ENCODE peak calls at places on chromosome 17, in five cellular contexts. One of them, this sample, is unnamed.

GRCh38 chr17:42985225-42985624 is 4.9 kb downstream of the RUNDC1 start:
- DNase-seq in cardiac muscle cell: no peak
- DNase-seq in HFFc6: no peak
- DNase-seq in GM23338: no peak
- DNase-seq in WERI-Rb-1: no peak
- DNase-seq in this sample: no peak

GRCh38 chr17:51346218-51346982 is 86.1 kb downstream of the UTP18 start:
- DNase-seq in WERI-Rb-1: no peak
- DNase-seq in HFFc6: no peak
- DNase-seq in cardiac muscle cell: no peak
- DNase-seq in GM23338: no peak
- DNase-seq in this sample: no peak

GRCh38 chr17:77717941-77718668 is 240.4 kb upstream of the TNRC6C start:
- DNase-seq in cardiac muscle cell: no peak
- DNase-seq in GM23338: no peak
- DNase-seq in WERI-Rb-1: no peak
- DNase-seq in HFFc6: no peak
- DNase-seq in this sample: no peak

GRCh38 chr17:42775534-42776098 is 2.4 kb downstream of the VPS25 start:
- DNase-seq in WERI-Rb-1: no peak
- DNase-seq in HFFc6: peak; percentile 24
- DNase-seq in GM23338: no peak
- DNase-seq in cardiac muscle cell: no peak
- DNase-seq in this sample: no peak

GRCh38 chr17:41287050-41287449 is 11.6 kb downstream of the KRTAP9-7 start:
- DNase-seq in HFFc6: no peak
- DNase-seq in GM23338: no peak
- DNase-seq in WERI-Rb-1: no peak
- DNase-seq in cardiac muscle cell: no peak
- DNase-seq in this sample: no peak

GRCh38 chr17:80763293-80763867 is 218.7 kb downstream of the RPTOR start:
- DNase-seq in GM23338: no peak
- DNase-seq in WERI-Rb-1: no peak
- DNase-seq in HFFc6: no peak
- DNase-seq in cardiac muscle cell: no peak
- DNase-seq in this sample: no peak

GRCh38 chr17:32007463-32008298 is 498 bp downstream of the LRRC37B start:
- DNase-seq in cardiac muscle cell: peak; percentile 60
- DNase-seq in HFFc6: no peak
- DNase-seq in GM23338: peak; percentile 66
- DNase-seq in WERI-Rb-1: peak; percentile 59
- DNase-seq in this sample: no peak

GRCh38 chr17:41147531-41148204 is 2.0 kb downstream of the KRTAP4-5 start:
- DNase-seq in GM23338: no peak
- DNase-seq in cardiac muscle cell: no peak
- DNase-seq in HFFc6: no peak
- DNase-seq in WERI-Rb-1: no peak
- DNase-seq in this sample: no peak

GRCh38 chr17:2181206-2181983 is 122.2 kb downstream of the SMG6 start:
- DNase-seq in WERI-Rb-1: no peak
- DNase-seq in cardiac muscle cell: peak; percentile 84
- DNase-seq in HFFc6: peak; percentile 92
- DNase-seq in GM23338: peak; percentile 25
- DNase-seq in this sample: no peak

DNA sequence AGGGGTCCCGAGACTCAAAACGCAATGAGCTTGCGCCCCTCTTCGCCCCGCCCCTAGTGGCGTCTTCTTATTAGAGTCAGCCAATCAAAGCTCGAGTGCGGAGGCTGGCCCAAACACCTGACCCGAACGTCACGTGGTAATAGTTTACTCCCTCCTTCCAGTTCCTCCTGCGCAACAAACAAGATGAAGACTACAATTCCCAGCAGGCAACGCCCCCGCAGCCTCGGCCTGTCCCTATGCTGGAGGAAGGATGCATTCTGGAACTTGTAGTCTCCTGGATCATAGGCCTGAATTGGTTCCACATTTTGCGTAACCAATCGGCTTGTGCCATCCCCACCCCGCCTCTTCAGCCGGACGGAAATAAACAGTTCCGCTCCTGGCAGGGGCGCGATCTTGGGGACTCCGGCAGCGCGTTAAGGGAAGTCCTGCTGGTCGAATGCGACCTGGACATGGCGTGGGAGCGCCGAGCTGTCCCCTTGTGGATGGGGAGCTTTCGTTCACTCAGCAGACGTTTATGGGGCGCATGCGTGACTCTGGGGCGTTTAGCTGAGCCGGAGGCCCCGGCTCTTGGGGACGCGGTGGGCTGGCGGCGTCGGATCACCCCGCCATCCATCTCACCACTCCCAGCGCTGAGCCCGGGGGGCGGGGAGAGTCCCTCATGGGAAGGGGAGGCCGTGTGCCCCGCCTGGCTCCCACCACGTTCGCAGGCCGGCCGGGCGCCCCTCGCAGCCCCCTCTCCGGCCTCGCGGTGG is at the start of gene WBP2:
- DNase-seq in cardiac muscle cell: peak; percentile 100
- DNase-seq in WERI-Rb-1: peak; percentile 100
- DNase-seq in HFFc6: peak; percentile 100
- DNase-seq in GM23338: peak; percentile 100
- DNase-seq in this sample: peak; percentile 84
- TF ChIP-seq CTCF in cardiac muscle cell: peak; percentile 53
- TF ChIP-seq CTCF in WERI-Rb-1: peak; percentile 46
- TF ChIP-seq CTCF in HFFc6: peak; percentile 27
- TF ChIP-seq CTCF in GM23338: no peak
- TF ChIP-seq CTCF in this sample: no peak

GRCh38 chr17:48513653-48514482 is 16.9 kb downstream of the HOXB1 start:
- DNase-seq in GM23338: no peak
- DNase-seq in cardiac muscle cell: no peak
- DNase-seq in WERI-Rb-1: no peak
- DNase-seq in HFFc6: no peak
- DNase-seq in this sample: no peak
- TF ChIP-seq CTCF in GM23338: no peak
- TF ChIP-seq CTCF in cardiac muscle cell: no peak
- TF ChIP-seq CTCF in WERI-Rb-1: no peak
- TF ChIP-seq CTCF in HFFc6: no peak
- TF ChIP-seq CTCF in this sample: no peak

GRCh38 chr17:35766489-35766877 is 5.8 kb downstream of the C17orf50 start:
- DNase-seq in GM23338: no peak
- DNase-seq in WERI-Rb-1: no peak
- DNase-seq in HFFc6: no peak
- DNase-seq in cardiac muscle cell: no peak
- DNase-seq in this sample: no peak

GRCh38 chr17:35765086-35765710 is 4.5 kb downstream of the C17orf50 start:
- DNase-seq in WERI-Rb-1: no peak
- DNase-seq in cardiac muscle cell: no peak
- DNase-seq in HFFc6: no peak
- DNase-seq in GM23338: no peak
- DNase-seq in this sample: no peak

GRCh38 chr17:35765731-35766488 is 5.2 kb downstream of the C17orf50 start:
- DNase-seq in HFFc6: no peak
- DNase-seq in WERI-Rb-1: no peak
- DNase-seq in cardiac muscle cell: no peak
- DNase-seq in GM23338: no peak
- DNase-seq in this sample: no peak

GRCh38 chr17:35768796-35769195 is 8.1 kb downstream of the C17orf50 start:
- DNase-seq in cardiac muscle cell: no peak
- DNase-seq in GM23338: no peak
- DNase-seq in WERI-Rb-1: no peak
- DNase-seq in HFFc6: no peak
- DNase-seq in this sample: no peak

DNA sequence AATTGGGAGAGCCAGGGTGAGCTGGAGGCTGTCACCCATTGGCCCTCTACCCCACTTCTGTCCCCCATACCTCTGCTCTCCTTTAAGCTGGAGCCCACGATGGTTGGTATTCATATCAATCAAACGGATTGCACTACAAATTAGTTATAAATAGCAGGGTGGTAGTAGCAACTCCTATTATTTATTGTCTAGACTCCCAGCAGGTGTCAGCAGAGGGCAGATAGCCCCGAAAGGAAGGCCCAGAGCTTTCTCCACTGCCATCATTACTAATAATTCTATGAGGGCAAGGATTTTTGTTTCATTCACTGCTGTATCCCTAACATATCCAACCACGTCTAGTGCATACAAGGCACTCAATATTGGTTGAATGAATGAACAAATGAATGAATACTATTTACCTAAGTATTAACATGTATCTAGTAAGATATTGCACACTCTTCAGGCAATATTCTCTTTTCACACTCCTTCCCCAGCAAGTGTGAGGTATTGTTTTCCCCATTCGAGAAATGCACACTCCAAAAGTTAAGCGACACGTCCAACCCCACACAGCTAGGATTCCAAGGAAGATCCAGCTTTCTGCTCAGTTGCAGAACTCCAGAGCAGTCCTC is 6.3 kb downstream of the C17orf50 start:
- DNase-seq in WERI-Rb-1: peak; percentile 33
- DNase-seq in HFFc6: peak; percentile 46
- DNase-seq in GM23338: no peak
- DNase-seq in cardiac muscle cell: peak; percentile 60
- DNase-seq in this sample: no peak
- TF ChIP-seq CTCF in WERI-Rb-1: peak; percentile 49
- TF ChIP-seq CTCF in HFFc6: peak; percentile 80
- TF ChIP-seq CTCF in GM23338: peak; percentile 41
- TF ChIP-seq CTCF in cardiac muscle cell: peak; percentile 65
- TF ChIP-seq CTCF in this sample: no peak

DNA sequence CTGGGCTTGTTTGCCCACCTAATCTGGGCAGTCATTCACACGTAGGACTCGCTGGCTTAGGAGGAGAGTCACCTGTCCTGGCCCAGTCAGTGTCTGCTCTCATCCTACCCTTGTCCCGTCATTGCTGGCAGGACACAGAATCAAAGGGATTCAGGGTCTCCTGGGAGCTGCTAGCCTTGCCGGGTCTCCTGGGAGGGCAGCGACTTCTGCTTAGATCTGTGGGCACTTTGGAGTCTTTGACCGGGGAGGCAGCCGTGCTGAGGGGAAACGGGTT is 12.6 kb downstream of the RAI1 start:
- DNase-seq in cardiac muscle cell: no peak
- DNase-seq in HFFc6: no peak
- DNase-seq in GM23338: no peak
- DNase-seq in WERI-Rb-1: no peak
- DNase-seq in this sample: no peak
- TF ChIP-seq CTCF in cardiac muscle cell: no peak
- TF ChIP-seq CTCF in HFFc6: no peak
- TF ChIP-seq CTCF in GM23338: no peak
- TF ChIP-seq CTCF in WERI-Rb-1: no peak
- TF ChIP-seq CTCF in this sample: no peak

GRCh38 chr17:45311406-45311761 is 5.4 kb downstream of the MAP3K14 start:
- DNase-seq in WERI-Rb-1: peak; percentile 54
- DNase-seq in HFFc6: no peak
- DNase-seq in GM23338: no peak
- DNase-seq in cardiac muscle cell: no peak
- DNase-seq in this sample: no peak
- TF ChIP-seq CTCF in WERI-Rb-1: peak; percentile 59
- TF ChIP-seq CTCF in HFFc6: peak; percentile 35
- TF ChIP-seq CTCF in GM23338: no peak
- TF ChIP-seq CTCF in cardiac muscle cell: peak; percentile 11
- TF ChIP-seq CTCF in this sample: no peak

GRCh38 chr17:47950448-47950847 is 7.2 kb downstream of the PRR15L start:
- DNase-seq in WERI-Rb-1: no peak
- DNase-seq in cardiac muscle cell: no peak
- DNase-seq in HFFc6: no peak
- DNase-seq in GM23338: no peak
- DNase-seq in this sample: no peak

GRCh38 chr17:47952181-47953021 is 5.3 kb downstream of the PRR15L start:
- DNase-seq in WERI-Rb-1: no peak
- DNase-seq in GM23338: no peak
- DNase-seq in cardiac muscle cell: no peak
- DNase-seq in HFFc6: no peak
- DNase-seq in this sample: no peak

GRCh38 chr17:47956818-47957590 is 679 bp downstream of the PRR15L start:
- DNase-seq in GM23338: no peak
- DNase-seq in HFFc6: no peak
- DNase-seq in cardiac muscle cell: no peak
- DNase-seq in WERI-Rb-1: no peak
- DNase-seq in this sample: no peak

GRCh38 chr17:47955497-47956461 is 1.9 kb downstream of the PRR15L start:
- DNase-seq in GM23338: no peak
- DNase-seq in HFFc6: no peak
- DNase-seq in WERI-Rb-1: no peak
- DNase-seq in cardiac muscle cell: no peak
- DNase-seq in this sample: no peak

DNA sequence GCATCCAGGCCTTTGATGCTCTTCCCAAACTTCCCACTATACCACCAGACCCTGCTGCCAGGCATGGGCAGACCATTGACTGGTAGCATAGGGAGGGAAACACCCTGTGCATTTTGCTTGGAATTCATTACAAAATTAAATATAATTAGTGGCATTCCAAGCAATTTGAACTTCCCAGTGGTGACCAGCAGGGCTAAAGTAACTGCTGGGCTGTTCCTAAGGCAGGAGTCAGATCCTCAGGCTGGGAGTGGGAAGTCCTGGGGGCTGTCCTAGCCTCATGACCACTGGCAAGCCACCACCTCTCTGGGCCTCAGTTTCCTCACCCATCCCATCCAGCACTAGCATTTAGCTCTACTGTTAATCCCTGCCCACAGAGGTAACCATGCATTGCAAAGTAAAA is 3.7 kb downstream of the PRR15L start:
- DNase-seq in GM23338: peak; percentile 30
- DNase-seq in cardiac muscle cell: no peak
- DNase-seq in HFFc6: no peak
- DNase-seq in WERI-Rb-1: no peak
- DNase-seq in this sample: no peak
- TF ChIP-seq CTCF in GM23338: no peak
- TF ChIP-seq CTCF in cardiac muscle cell: no peak
- TF ChIP-seq CTCF in HFFc6: peak; percentile 56
- TF ChIP-seq CTCF in WERI-Rb-1: no peak
- TF ChIP-seq CTCF in this sample: no peak

GRCh38 chr17:63126607-63127006 is 160.6 kb downstream of the TANC2 start:
- DNase-seq in HFFc6: no peak
- DNase-seq in GM23338: no peak
- DNase-seq in cardiac muscle cell: no peak
- DNase-seq in WERI-Rb-1: no peak
- DNase-seq in this sample: no peak
- TF ChIP-seq CTCF in HFFc6: no peak
- TF ChIP-seq CTCF in GM23338: no peak
- TF ChIP-seq CTCF in cardiac muscle cell: no peak
- TF ChIP-seq CTCF in WERI-Rb-1: no peak
- TF ChIP-seq CTCF in this sample: no peak

GRCh38 chr17:16377804-16378400 is 3.0 kb upstream of the UBB start:
- DNase-seq in cardiac muscle cell: no peak
- DNase-seq in GM23338: no peak
- DNase-seq in WERI-Rb-1: no peak
- DNase-seq in HFFc6: peak; percentile 18
- DNase-seq in this sample: no peak
- TF ChIP-seq CTCF in cardiac muscle cell: no peak
- TF ChIP-seq CTCF in GM23338: no peak
- TF ChIP-seq CTCF in WERI-Rb-1: no peak
- TF ChIP-seq CTCF in HFFc6: no peak
- TF ChIP-seq CTCF in this sample: no peak

GRCh38 chr17:6124856-6125255 is 54.7 kb downstream of the WSCD1 start:
- DNase-seq in cardiac muscle cell: no peak
- DNase-seq in GM23338: no peak
- DNase-seq in HFFc6: no peak
- DNase-seq in WERI-Rb-1: no peak
- DNase-seq in this sample: no peak

GRCh38 chr17:6126768-6127167 is 56.6 kb downstream of the WSCD1 start:
- DNase-seq in WERI-Rb-1: no peak
- DNase-seq in cardiac muscle cell: no peak
- DNase-seq in HFFc6: no peak
- DNase-seq in GM23338: no peak
- DNase-seq in this sample: no peak
- TF ChIP-seq CTCF in WERI-Rb-1: no peak
- TF ChIP-seq CTCF in cardiac muscle cell: no peak
- TF ChIP-seq CTCF in HFFc6: no peak
- TF ChIP-seq CTCF in GM23338: no peak
- TF ChIP-seq CTCF in this sample: no peak